ENCODE peak calls at places on chromosomes 12 and 14, in seven cellular contexts. A is AG10803, R is colonic mucosa, D is NCI-H2171 treated with DMSO at 0.1 percent for 48 hours, F is RCC 7860, J is mesenteric fat pad, L is GM12892. B is an unnamed sample.

GRCh38 chr14:100905166-100905565 is 1.6 kb upstream of the RTL1 start:
- DNase-seq in A (no peak), R (no peak), D (no peak), F (no peak), J (no peak), L (no peak), B (no peak)

GRCh38 chr12:4439736-4440135 is 5.9 kb downstream of the FGF6 start:
- DNase-seq in A (no peak), R (peak), D (no peak), F (no peak), J (no peak), L (no peak), B (no peak)

GRCh38 chr12:52044284-52044983 is 6.8 kb upstream of the NR4A1 start:
- DNase-seq in A (peak), R (no peak), D (no peak), F (no peak), J (no peak), L (no peak), B (no peak)

GRCh38 chr12:102962986-102963385 is 5.5 kb downstream of the ASCL1 start:
- DNase-seq in A (no peak), R (no peak), D (no peak), F (no peak), J (no peak), L (no peak), B (no peak)

GRCh38 chr14:56002316-56002715 is 115.9 kb upstream of the PELI2 start:
- DNase-seq in A (peak), R (no peak), D (no peak), F (no peak), J (no peak), L (no peak), B (no peak)

GRCh38 chr14:23556700-23557440 is 799 bp downstream of the THTPA start:
- DNase-seq in A (no peak), R (no peak), D (no peak), F (no peak), J (no peak), L (no peak), B (no peak)

GRCh38 chr12:65878540-65878939 is 54.3 kb downstream of the HMGA2 start:
- DNase-seq in A (peak), R (no peak), D (no peak), F (no peak), J (no peak), L (no peak), B (no peak)

GRCh38 chr14:74860179-74860578 is 15.8 kb downstream of the PROX2 start:
- DNase-seq in A (peak), R (no peak), D (no peak), F (no peak), J (no peak), L (no peak), B (no peak)

GRCh38 chr12:4112290-4112689 is 161.3 kb upstream of the CCND2 start:
- DNase-seq in A (no peak), R (no peak), D (no peak), F (no peak), J (no peak), L (no peak), B (no peak)

GRCh38 chr12:81819991-81820633 is 61.0 kb upstream of the PPFIA2 start:
- DNase-seq in A (peak), R (no peak), D (no peak), F (no peak), J (no peak), L (no peak), B (no peak)

GRCh38 chr12:13606290-13606689 is 375.1 kb downstream of the GRIN2B start:
- DNase-seq in A (no peak), R (no peak), D (no peak), F (no peak), J (no peak), L (no peak), B (no peak)

GRCh38 chr12:12560587-12561304 is 1.9 kb downstream of the DUSP16 start:
- DNase-seq in A (peak), R (peak), D (peak), F (peak), J (no peak), L (no peak), B (no peak)

GRCh38 chr14:29054119-29054518 is 287.5 kb downstream of the FOXG1 start:
- DNase-seq in A (no peak), R (no peak), D (peak), F (no peak), J (no peak), L (no peak), B (no peak)

GRCh38 chr14:58572092-58572853 is 65.5 kb upstream of the DACT1 start:
- DNase-seq in A (peak), R (no peak), D (peak), F (peak), J (no peak), L (no peak), B (no peak)

GRCh38 chr14:66649515-66649914 is 141.6 kb downstream of the GPHN start:
- DNase-seq in A (no peak), R (no peak), D (peak), F (no peak), J (no peak), L (no peak), B (no peak)

GRCh38 chr14:91354221-91354916 is 63.3 kb downstream of the CCDC88C start:
- DNase-seq in A (peak), R (no peak), D (peak), F (no peak), J (no peak), L (no peak), B (no peak)

GRCh38 chr12:113173081-113173698 is 12.1 kb downstream of the DDX54 start:
- DNase-seq in A (no peak), R (no peak), D (no peak), F (no peak), J (no peak), L (no peak), B (no peak)

GRCh38 chr14:21572604-21573003 is 7.3 kb downstream of the OR10G3 start:
- DNase-seq in A (no peak), R (no peak), D (no peak), F (no peak), J (no peak), L (no peak), B (no peak)

GRCh38 chr14:105503918-105504692 is 13.1 kb downstream of the TEDC1 start:
- DNase-seq in A (no peak), R (no peak), D (no peak), F (no peak), J (peak), L (peak), B (no peak)

GRCh38 chr14:54098536-54098935 is 141.9 kb upstream of the BMP4 start:
- DNase-seq in A (no peak), R (no peak), D (no peak), F (no peak), J (no peak), L (no peak), B (no peak)

B was measured in stimulated activated naive B cell treated with anti-CD40 and anti-IgM and Interleukin-4, amounts not matched to agents 10 μg/mL and 1 μg/mL and 100 μg/mL, for 72 hours.